ENCODE peak calls at places on chromosomes 12 and 14, in four cellular contexts. One of them, this sample, is unnamed.

GRCh38 chr14:54724772-54725325 is 157.9 kb downstream of the SAMD4A start:
- DNase-seq in HepG2: no peak
- DNase-seq in H1: no peak
- DNase-seq in GM12878: no peak
- DNase-seq in this sample: peak; percentile 39

GRCh38 chr14:80504781-80505180 is 293.5 kb upstream of the DIO2 start:
- DNase-seq in HepG2: no peak
- DNase-seq in H1: no peak
- DNase-seq in GM12878: no peak
- DNase-seq in this sample: no peak

GRCh38 chr14:105083926-105084685 is 18.9 kb upstream of the GPR132 start:
- DNase-seq in HepG2: no peak
- DNase-seq in H1: no peak
- DNase-seq in GM12878: no peak
- DNase-seq in this sample: no peak

GRCh38 chr14:89443002-89443660 is 26.1 kb upstream of the FOXN3 start:
- DNase-seq in HepG2: no peak
- DNase-seq in H1: no peak
- DNase-seq in GM12878: no peak
- DNase-seq in this sample: no peak

GRCh38 chr12:84920331-84920730 is 7.7 kb upstream of the SLC6A15 start:
- DNase-seq in HepG2: no peak
- DNase-seq in H1: no peak
- DNase-seq in GM12878: no peak
- DNase-seq in this sample: no peak

GRCh38 chr12:124765571-124766489 is 97.8 kb downstream of the SCARB1 start:
- DNase-seq in HepG2: no peak
- DNase-seq in H1: no peak
- DNase-seq in GM12878: no peak
- DNase-seq in this sample: no peak

GRCh38 chr12:62730649-62731377 is 204.1 kb downstream of the PPM1H start:
- DNase-seq in HepG2: no peak
- DNase-seq in H1: no peak
- DNase-seq in GM12878: no peak
- DNase-seq in this sample: no peak

GRCh38 chr12:96049096-96049495 is 13.7 kb upstream of the LTA4H start:
- DNase-seq in HepG2: no peak
- DNase-seq in H1: no peak
- DNase-seq in GM12878: no peak
- DNase-seq in this sample: no peak

GRCh38 chr12:105775351-105775750 is 363.4 kb downstream of the NUAK1 start:
- DNase-seq in HepG2: no peak
- DNase-seq in H1: no peak
- DNase-seq in GM12878: no peak
- DNase-seq in this sample: no peak

GRCh38 chr12:123916729-123917128 is 55.9 kb downstream of the CCDC92 start:
- DNase-seq in HepG2: no peak
- DNase-seq in H1: no peak
- DNase-seq in GM12878: no peak
- DNase-seq in this sample: no peak

GRCh38 chr12:93154753-93155475 is 222.8 kb upstream of the NUDT4 start:
- DNase-seq in HepG2: no peak
- DNase-seq in H1: no peak
- DNase-seq in GM12878: no peak
- DNase-seq in this sample: no peak

GRCh38 chr14:65981192-65981843 is 504.9 kb upstream of the CCDC196 start:
- DNase-seq in HepG2: no peak
- DNase-seq in H1: no peak
- DNase-seq in GM12878: no peak
- DNase-seq in this sample: no peak

GRCh38 chr14:58712357-58712756 is 74.6 kb downstream of the DACT1 start:
- DNase-seq in HepG2: no peak
- DNase-seq in H1: no peak
- DNase-seq in GM12878: no peak
- DNase-seq in this sample: peak; percentile 65

GRCh38 chr12:66719862-66720261 is 41.0 kb upstream of the GRIP1 start:
- DNase-seq in HepG2: no peak
- DNase-seq in H1: no peak
- DNase-seq in GM12878: no peak
- DNase-seq in this sample: no peak

GRCh38 chr14:100070310-100070709 is 5.1 kb downstream of the EVL start:
- DNase-seq in HepG2: no peak
- DNase-seq in H1: peak; percentile 41
- DNase-seq in GM12878: no peak
- DNase-seq in this sample: no peak

GRCh38 chr12:3463927-3464326 is 27.1 kb upstream of the PRMT8 start:
- DNase-seq in HepG2: no peak
- DNase-seq in H1: no peak
- DNase-seq in GM12878: no peak
- DNase-seq in this sample: no peak

GRCh38 chr12:49806321-49806813 is 21.8 kb downstream of the NCKAP5L start:
- DNase-seq in HepG2: no peak
- DNase-seq in H1: no peak
- DNase-seq in GM12878: no peak
- DNase-seq in this sample: no peak

GRCh38 chr14:59427653-59428578 is 37.3 kb downstream of the GPR135 start:
- DNase-seq in HepG2: no peak
- DNase-seq in H1: no peak
- DNase-seq in GM12878: no peak
- DNase-seq in this sample: no peak

GRCh38 chr12:91870872-91871707 is 274.6 kb downstream of the BTG1 start:
- DNase-seq in HepG2: no peak
- DNase-seq in H1: no peak
- DNase-seq in GM12878: no peak
- DNase-seq in this sample: no peak

GRCh38 chr12:57740656-57741412 is 2.3 kb upstream of the AGAP2 start:
- DNase-seq in HepG2: no peak
- DNase-seq in H1: no peak
- DNase-seq in GM12878: peak; percentile 53
- DNase-seq in this sample: no peak

GRCh38 chr12:25151476-25151875 is 43.5 kb downstream of the DNAI7 start:
- DNase-seq in HepG2: no peak
- DNase-seq in H1: no peak
- DNase-seq in GM12878: no peak
- DNase-seq in this sample: no peak

GRCh38 chr12:54701940-54702592 is 53.9 kb upstream of the DCD start:
- DNase-seq in HepG2: peak; percentile 36
- DNase-seq in H1: no peak
- DNase-seq in GM12878: no peak
- DNase-seq in this sample: peak; percentile 66

GRCh38 chr14:58637040-58637390 is 747 bp upstream of the DACT1 start:
- DNase-seq in HepG2: no peak
- DNase-seq in H1: no peak
- DNase-seq in GM12878: no peak
- DNase-seq in this sample: no peak

GRCh38 chr12:124321556-124322270 is 26.8 kb downstream of the RFLNA start:
- DNase-seq in HepG2: no peak
- DNase-seq in H1: no peak
- DNase-seq in GM12878: no peak
- DNase-seq in this sample: no peak

GRCh38 chr14:103013028-103013427 is 44.3 kb downstream of the CDC42BPB start:
- DNase-seq in HepG2: no peak
- DNase-seq in H1: no peak
- DNase-seq in GM12878: no peak
- DNase-seq in this sample: no peak

GRCh38 chr14:86802726-86803125 is 1190.3 kb downstream of the GALC start:
- DNase-seq in HepG2: no peak
- DNase-seq in H1: no peak
- DNase-seq in GM12878: no peak
- DNase-seq in this sample: no peak

GRCh38 chr12:72278894-72279293 is 6.7 kb downstream of the TRHDE start:
- DNase-seq in HepG2: no peak
- DNase-seq in H1: no peak
- DNase-seq in GM12878: no peak
- DNase-seq in this sample: no peak

GRCh38 chr12:52433501-52434095 is 573 bp downstream of the KRT75 start:
- DNase-seq in HepG2: no peak
- DNase-seq in H1: no peak
- DNase-seq in GM12878: no peak
- DNase-seq in this sample: no peak

GRCh38 chr14:94945615-94946014 is 175.7 kb upstream of the GSC start:
- DNase-seq in HepG2: no peak
- DNase-seq in H1: no peak
- DNase-seq in GM12878: no peak
- DNase-seq in this sample: no peak

GRCh38 chr14:45998554-45998953 is 653.0 kb downstream of the RPL10L start:
- DNase-seq in HepG2: no peak
- DNase-seq in H1: no peak
- DNase-seq in GM12878: no peak
- DNase-seq in this sample: no peak

GRCh38 chr14:54570651-54571415 is 3.9 kb downstream of the SAMD4A start:
- DNase-seq in HepG2: no peak
- DNase-seq in H1: no peak
- DNase-seq in GM12878: no peak
- DNase-seq in this sample: no peak

GRCh38 chr12:65602579-65603295 is 221.5 kb upstream of the HMGA2 start:
- DNase-seq in HepG2: peak; percentile 62
- DNase-seq in H1: peak; percentile 70
- DNase-seq in GM12878: no peak
- DNase-seq in this sample: peak; percentile 84

GRCh38 chr14:90720336-90720735 is 95.9 kb downstream of the TTC7B start:
- DNase-seq in HepG2: no peak
- DNase-seq in H1: peak; percentile 29
- DNase-seq in GM12878: no peak
- DNase-seq in this sample: peak; percentile 71
- TF ChIP-seq CTCF in HepG2: no peak
- TF ChIP-seq CTCF in H1: no peak
- TF ChIP-seq CTCF in GM12878: no peak
- TF ChIP-seq CTCF in this sample: peak; percentile 15

DNA sequence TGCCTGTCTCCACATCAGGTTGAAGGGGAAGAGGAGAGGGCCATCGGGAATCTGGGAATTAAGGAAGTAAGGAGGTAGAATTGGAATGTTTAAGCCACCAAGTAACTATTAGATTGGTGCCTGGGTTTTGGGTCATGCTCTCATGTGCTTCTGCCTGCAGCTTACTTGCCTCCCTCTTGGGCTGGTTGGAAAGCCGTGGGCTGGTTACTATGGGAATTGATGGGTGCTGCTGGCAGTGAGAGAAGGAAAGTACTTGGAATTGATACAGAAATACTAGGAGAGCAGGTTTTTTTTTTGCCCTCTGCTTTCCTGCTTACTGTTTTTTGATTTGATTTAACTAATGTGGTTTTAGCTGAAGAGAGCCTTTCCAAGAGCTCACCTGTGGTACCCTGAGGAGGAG is 493.5 kb upstream of the RGS6 start:
- DNase-seq in HepG2: no peak
- DNase-seq in H1: no peak
- DNase-seq in GM12878: no peak
- DNase-seq in this sample: no peak
- TF ChIP-seq JUND in HepG2: no peak
- TF ChIP-seq JUND in H1: no peak
- TF ChIP-seq JUND in GM12878: no peak
- TF ChIP-seq JUND in this sample: no peak

GRCh38 chr14:23382276-23382675 is 5.4 kb downstream of the CMTM5 start:
- DNase-seq in HepG2: no peak
- DNase-seq in H1: no peak
- DNase-seq in GM12878: no peak
- DNase-seq in this sample: no peak
- TF ChIP-seq CREB1 in HepG2: no peak
- TF ChIP-seq CREB1 in H1: no peak
- TF ChIP-seq CREB1 in GM12878: no peak
- TF ChIP-seq CREB1 in this sample: no peak

GRCh38 chr12:64090047-64090446 is 132.0 kb downstream of the KICS2 start:
- DNase-seq in HepG2: no peak
- DNase-seq in H1: no peak
- DNase-seq in GM12878: no peak
- DNase-seq in this sample: no peak

GRCh38 chr12:64085154-64085553 is 136.9 kb downstream of the KICS2 start:
- DNase-seq in HepG2: no peak
- DNase-seq in H1: no peak
- DNase-seq in GM12878: no peak
- DNase-seq in this sample: no peak

GRCh38 chr12:64088431-64089349 is 133.4 kb downstream of the KICS2 start:
- DNase-seq in HepG2: peak; percentile 39
- DNase-seq in H1: no peak
- DNase-seq in GM12878: no peak
- DNase-seq in this sample: no peak

GRCh38 chr12:64085996-64086395 is 136.1 kb downstream of the KICS2 start:
- DNase-seq in HepG2: no peak
- DNase-seq in H1: no peak
- DNase-seq in GM12878: no peak
- DNase-seq in this sample: no peak

GRCh38 chr12:64086946-64087345 is 135.2 kb downstream of the KICS2 start:
- DNase-seq in HepG2: no peak
- DNase-seq in H1: no peak
- DNase-seq in GM12878: no peak
- DNase-seq in this sample: no peak
- TF ChIP-seq CTCF in HepG2: no peak
- TF ChIP-seq CTCF in H1: no peak
- TF ChIP-seq CTCF in GM12878: no peak
- TF ChIP-seq CTCF in this sample: no peak

GRCh38 chr12:70365398-70365647 is 767 bp upstream of the KCNMB4 start:
- DNase-seq in HepG2: no peak
- DNase-seq in H1: peak; percentile 65
- DNase-seq in GM12878: no peak
- DNase-seq in this sample: no peak

GRCh38 chr12:70367268-70368141 is 1.4 kb downstream of the KCNMB4 start:
- DNase-seq in HepG2: no peak
- DNase-seq in H1: no peak
- DNase-seq in GM12878: no peak
- DNase-seq in this sample: no peak

GRCh38 chr12:70364695-70365397 is 1.2 kb upstream of the KCNMB4 start:
- DNase-seq in HepG2: no peak
- DNase-seq in H1: no peak
- DNase-seq in GM12878: no peak
- DNase-seq in this sample: no peak

GRCh38 chr12:70366581-70367267 is 634 bp downstream of the KCNMB4 start:
- DNase-seq in HepG2: peak; percentile 13
- DNase-seq in H1: peak; percentile 67
- DNase-seq in GM12878: no peak
- DNase-seq in this sample: peak; percentile 16

DNA sequence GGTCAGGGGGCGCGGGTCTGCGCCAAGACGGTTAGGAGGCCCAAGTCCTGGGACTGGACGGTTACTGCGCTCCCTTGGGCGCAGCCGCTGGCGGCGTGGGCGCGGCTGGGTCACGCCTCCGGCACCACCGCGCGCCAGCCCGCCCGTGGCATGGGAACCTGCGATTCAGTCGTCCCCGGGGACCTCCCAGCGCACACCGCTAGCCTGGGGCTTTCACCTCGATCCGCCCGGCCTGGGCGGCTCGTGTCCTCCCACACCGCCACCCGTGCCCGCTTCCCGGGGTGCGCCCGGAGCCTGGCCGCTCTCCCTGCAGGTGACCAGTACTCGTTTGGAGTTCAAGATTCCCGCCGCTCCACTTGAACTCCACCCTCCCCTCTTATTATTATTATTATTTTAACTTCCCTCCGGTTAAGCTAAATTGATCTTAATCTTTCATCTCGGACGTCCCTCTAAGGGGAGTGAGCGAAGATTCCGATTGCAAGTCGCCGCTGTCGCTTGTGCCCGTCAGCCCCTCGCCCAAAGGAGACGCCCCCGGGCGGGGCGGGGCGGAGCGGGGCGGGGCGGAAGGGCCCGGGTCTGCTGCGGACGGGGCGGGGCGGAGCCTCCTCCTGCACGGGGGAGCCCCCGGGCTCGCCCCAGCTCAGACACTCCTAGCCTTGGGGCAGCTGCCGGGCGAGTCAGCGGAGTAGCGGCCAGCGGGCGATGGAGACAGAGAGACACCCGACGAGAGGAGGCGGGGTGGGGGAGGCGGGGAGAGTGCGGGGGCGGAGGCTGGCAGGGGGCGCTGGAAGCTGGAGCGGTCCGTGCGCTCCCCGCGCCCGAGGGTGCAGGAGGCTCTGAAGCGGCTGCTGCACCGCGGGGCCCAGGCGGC is at the start of gene KCNMB4:
- DNase-seq in HepG2: peak; percentile 36
- DNase-seq in H1: peak; percentile 93
- DNase-seq in GM12878: peak; percentile 7
- DNase-seq in this sample: peak; percentile 83
- TF ChIP-seq JUND in HepG2: no peak
- TF ChIP-seq JUND in H1: no peak
- TF ChIP-seq JUND in GM12878: no peak
- TF ChIP-seq JUND in this sample: no peak